ENCODE peak calls at places on chromosome 5, in ten cellular contexts. A is nephron progenitor cell, R is H9, O is foreskin fibroblast, J is hepatocyte, S is pancreas, G is Peyer's patch, U is mesothelial cell of epicardium, C is thoracic aorta, T is HFFc6. Y is an unnamed sample.

GRCh38 chr5:84825616-84826015 is 440.9 kb upstream of the EDIL3 start:
- DNase-seq in O (no peak), U (no peak), G (no peak), T (no peak), C (no peak), A (no peak), J (no peak), S (no peak), R (no peak), Y (no peak)

GRCh38 chr5:132254321-132254977 is 3.0 kb upstream of the PDLIM4 start:
- DNase-seq in S (peak), A (no peak), J (no peak), R (peak), G (peak), U (no peak), O (no peak), T (no peak), C (no peak), Y (no peak)

GRCh38 chr5:82975396-82975795 is 101.8 kb downstream of the TMEM167A start:
- DNase-seq in O (no peak), C (no peak), U (no peak), T (no peak), R (no peak), G (no peak), J (no peak), A (no peak), S (no peak), Y (no peak)

GRCh38 chr5:54309751-54310432 is 481 bp downstream of the ARL15 start:
- DNase-seq in G (peak), C (no peak), U (peak), S (peak), R (no peak), O (peak), A (peak), J (peak), T (no peak), Y (no peak)

GRCh38 chr5:135434591-135435466 is 12.3 kb downstream of the DCANP1 start:
- DNase-seq in T (peak), R (peak), J (no peak), A (no peak), S (no peak), G (peak), O (peak), C (no peak), U (no peak), Y (no peak)

GRCh38 chr5:170076211-170076610 is 29.5 kb upstream of the FOXI1 start:
- DNase-seq in G (no peak), S (no peak), R (no peak), J (no peak), O (peak), C (no peak), T (peak), A (no peak), U (no peak), Y (no peak)

GRCh38 chr5:55211184-55211874 is 15.8 kb downstream of the MCIDAS start:
- DNase-seq in J (no peak), C (no peak), G (no peak), R (no peak), S (no peak), O (no peak), U (no peak), T (no peak), A (no peak), Y (no peak)

GRCh38 chr5:139246394-139246793 is 47.1 kb upstream of the MATR3 start:
- DNase-seq in O (peak), R (peak), T (peak), G (no peak), C (no peak), A (no peak), S (no peak), J (no peak), U (no peak), Y (no peak)

GRCh38 chr5:98588225-98588624 is 185.2 kb upstream of the RGMB start:
- DNase-seq in J (no peak), C (no peak), R (no peak), U (no peak), G (no peak), O (peak), T (no peak), A (no peak), S (no peak), Y (peak)

GRCh38 chr5:43007911-43008368 is 32.2 kb downstream of the ANXA2R start:
- DNase-seq in J (peak), A (peak), T (peak), G (peak), R (peak), C (peak), S (peak), U (peak), O (peak), Y (no peak)

GRCh38 chr5:122704247-122705036 is 70.4 kb upstream of the SNX2 start:
- DNase-seq in S (no peak), A (no peak), T (peak), C (no peak), O (peak), J (peak), R (no peak), G (no peak), U (no peak), Y (no peak)

GRCh38 chr5:132877938-132878337 is 4.5 kb downstream of the LEAP2 start:
- DNase-seq in U (no peak), C (no peak), R (no peak), O (peak), S (no peak), J (peak), T (peak), G (peak), A (no peak), Y (no peak)

GRCh38 chr5:60210810-60211209 is 317.3 kb upstream of the PDE4D start:
- DNase-seq in C (no peak), U (no peak), T (no peak), O (no peak), A (no peak), S (no peak), R (peak), J (no peak), G (no peak), Y (no peak)

GRCh38 chr5:172659909-172660628 is 19.0 kb downstream of the NEURL1B start:
- DNase-seq in G (peak), J (peak), R (peak), U (peak), S (peak), O (peak), A (peak), C (peak), T (peak), Y (peak)

GRCh38 chr5:64914396-64914795 is 145.7 kb downstream of the CWC27 start:
- DNase-seq in A (no peak), R (no peak), T (no peak), G (no peak), C (no peak), J (no peak), S (no peak), O (no peak), U (no peak), Y (no peak)

GRCh38 chr5:61603211-61603908 is 271.3 kb downstream of the ZSWIM6 start:
- DNase-seq in J (no peak), R (peak), A (no peak), G (no peak), U (no peak), O (peak), C (no peak), T (no peak), S (peak), Y (no peak)

GRCh38 chr5:177357459-177358332 is at the start of gene RGS14:
- DNase-seq in G (peak), A (no peak), R (no peak), O (no peak), U (no peak), S (no peak), C (no peak), J (no peak), T (peak), Y (no peak)

GRCh38 chr5:74355041-74355440 is 285.5 kb downstream of the ENC1 start:
- DNase-seq in O (no peak), U (no peak), A (no peak), G (no peak), S (no peak), T (no peak), R (no peak), C (no peak), J (no peak), Y (no peak)

GRCh38 chr5:174723979-174724483 is 351 bp upstream of the MSX2 start:
- DNase-seq in U (no peak), C (no peak), O (no peak), A (no peak), T (no peak), S (no peak), G (no peak), R (peak), J (no peak), Y (no peak)

GRCh38 chr5:136198453-136198852 is 5.5 kb upstream of the SMIM32 start:
- DNase-seq in R (no peak), A (no peak), U (no peak), T (no peak), O (no peak), S (no peak), C (no peak), J (no peak), G (no peak), Y (no peak)

GRCh38 chr5:128197911-128198522 is 114.5 kb downstream of the SLC12A2 start:
- DNase-seq in O (no peak), R (no peak), J (peak), C (no peak), S (no peak), U (no peak), T (no peak), G (no peak), A (no peak), Y (no peak)

GRCh38 chr5:150612905-150613670 is 27.4 kb upstream of the SYNPO start:
- DNase-seq in C (no peak), J (no peak), S (peak), G (no peak), O (no peak), R (no peak), U (no peak), A (no peak), T (no peak), Y (no peak)

GRCh38 chr5:35438288-35438687 is 179.4 kb upstream of the SPEF2 start:
- DNase-seq in T (no peak), C (no peak), G (no peak), A (no peak), R (no peak), O (no peak), S (no peak), J (no peak), U (no peak), Y (no peak)
- TF ChIP-seq CTCF in T (no peak), C (no peak), G (no peak), A (no peak), R (no peak), O (no peak), S (no peak), J (no peak), U (no peak), Y (no peak)

GRCh38 chr5:140408750-140409241 is 7.2 kb downstream of the ANKHD1 start:
- DNase-seq in J (no peak), G (no peak), U (no peak), T (no peak), R (no peak), A (no peak), O (no peak), S (no peak), C (no peak), Y (no peak)
- TF ChIP-seq CTCF in J (no peak), G (no peak), U (no peak), T (no peak), R (no peak), A (no peak), O (no peak), S (no peak), C (no peak), Y (no peak)

DNA sequence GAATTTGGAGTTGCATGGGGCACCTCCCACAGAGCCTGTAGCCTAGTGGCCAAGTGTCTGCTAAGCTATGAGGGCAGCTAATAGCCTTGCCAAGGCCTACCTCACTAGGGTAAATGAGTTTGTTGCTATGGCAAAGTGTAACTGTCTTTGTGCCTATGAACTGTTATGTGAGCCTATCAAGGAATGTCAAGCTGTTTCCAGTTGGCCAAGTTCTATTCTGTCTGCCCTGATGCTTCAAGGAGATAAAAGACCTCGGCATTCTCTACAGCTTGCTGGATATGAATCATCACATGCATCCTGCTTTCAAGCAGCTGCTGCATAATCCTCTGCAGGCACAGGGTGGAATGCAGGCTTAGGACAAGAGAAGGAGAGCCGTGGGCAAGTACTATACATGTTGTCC is 69.8 kb upstream of the CCDC112 start:
- DNase-seq in O (peak), S (no peak), C (no peak), R (no peak), J (peak), A (no peak), T (peak), U (no peak), G (no peak), Y (peak)
- TF ChIP-seq CTCF in O (no peak), S (no peak), C (no peak), R (no peak), J (no peak), A (no peak), T (peak), U (no peak), G (no peak), Y (no peak)

GRCh38 chr5:141650851-141651727 is at the start of gene FCHSD1:
- DNase-seq in A (peak), O (peak), U (peak), G (peak), J (peak), R (peak), C (peak), T (peak), S (peak), Y (peak)
- TF ChIP-seq CTCF in A (no peak), O (no peak), U (no peak), G (no peak), J (no peak), R (no peak), C (peak), T (no peak), S (no peak), Y (no peak)

DNA sequence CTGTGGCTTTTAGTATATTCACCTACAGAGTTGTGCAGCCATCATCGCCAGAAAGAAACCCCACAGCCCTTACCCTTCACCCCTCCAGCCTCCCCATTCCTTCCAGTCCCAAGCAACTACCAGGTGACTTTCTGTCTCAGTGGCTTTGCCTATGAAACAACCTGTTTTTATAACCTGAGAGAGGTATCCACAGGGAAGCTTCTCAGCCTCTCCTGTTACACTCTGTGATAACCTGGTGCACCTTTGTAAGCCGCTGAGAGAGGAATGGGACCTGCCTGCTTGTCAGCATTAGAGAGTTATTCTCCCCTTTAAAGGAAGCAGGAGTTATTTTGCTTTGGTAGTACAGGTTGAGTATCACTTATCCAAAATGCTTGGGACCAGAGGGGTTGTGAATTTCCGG is 93.6 kb downstream of the TRIO start:
- DNase-seq in O (no peak), A (no peak), U (no peak), J (no peak), R (no peak), S (no peak), G (no peak), C (no peak), T (no peak), Y (no peak)
- TF ChIP-seq CTCF in O (no peak), A (no peak), U (no peak), J (no peak), R (no peak), S (no peak), G (no peak), C (no peak), T (no peak), Y (no peak)

Y was measured in HFF-Myc.